ENCODE peak calls at places on chromosome 3, in nine cellular contexts. Z is cardiac muscle cell; O is mammary epithelial cell; A is GM03348; C is H9; M is NCI-H2029; D is activated T-helper 1 cell treated with anti-CD3 and anti-CD28 coated beads, Interleukin-2, amount 50 U/mL, for 16 hours; H is LoVo; Q is Caki2. I is an unnamed sample.

GRCh38 chr3:123110238-123110952 is 43.6 kb downstream of the PDIA5 start:
- DNase-seq in D (no peak), Q (no peak), M (no peak), H (no peak), C (no peak), O (no peak), A (no peak), Z (no peak), I (no peak)

GRCh38 chr3:34015204-34016142 is 217.0 kb downstream of the PDCD6IP start:
- DNase-seq in Z (peak; percentile 29), C (peak; percentile 43), M (no peak), O (no peak), A (no peak), H (no peak), D (no peak), Q (no peak), I (no peak)

GRCh38 chr3:186255703-186256331 is 106.2 kb downstream of the DGKG start:
- DNase-seq in D (no peak), Z (no peak), Q (no peak), O (peak; percentile 61), C (peak; percentile 59), A (no peak), M (no peak), H (no peak), I (no peak)

GRCh38 chr3:9036327-9037112 is 73.2 kb upstream of the RAD18 start:
- DNase-seq in O (no peak), M (no peak), C (no peak), A (peak; percentile 85), H (no peak), D (no peak), Q (no peak), Z (peak; percentile 93), I (no peak)

GRCh38 chr3:62961874-62962556 is 86.8 kb upstream of the CADPS start:
- DNase-seq in C (no peak), Z (no peak), A (no peak), M (no peak), O (no peak), Q (no peak), H (no peak), D (no peak), I (no peak)

GRCh38 chr3:25460751-25461150 is 32.7 kb downstream of the RARB start:
- DNase-seq in D (no peak), A (no peak), Z (peak; percentile 72), O (no peak), Q (no peak), M (no peak), C (no peak), H (no peak), I (no peak)

GRCh38 chr3:72042397-72043211 is 257.7 kb upstream of the PROK2 start:
- DNase-seq in Z (peak; percentile 84), H (no peak), M (no peak), C (no peak), O (no peak), D (no peak), A (peak; percentile 61), Q (peak; percentile 82), I (no peak)

GRCh38 chr3:117706037-117706436 is 996.5 kb downstream of the TUSC7 start:
- DNase-seq in Q (no peak), H (no peak), O (peak; percentile 21), Z (peak; percentile 11), D (no peak), A (peak; percentile 78), C (no peak), M (no peak), I (no peak)

GRCh38 chr3:134339331-134339730 is 34.9 kb downstream of the AMOTL2 start:
- DNase-seq in Z (no peak), M (no peak), O (no peak), A (no peak), Q (no peak), C (peak; percentile 49), H (no peak), D (no peak), I (no peak)

GRCh38 chr3:195764961-195765706 is 44.4 kb downstream of the MUC20 start:
- DNase-seq in A (no peak), M (no peak), Z (no peak), O (no peak), H (no peak), D (no peak), C (no peak), Q (no peak), I (no peak)

GRCh38 chr3:182837855-182838454 is 44.7 kb downstream of the ATP11B start:
- DNase-seq in A (peak; percentile 22), M (no peak), D (no peak), Q (no peak), C (no peak), H (no peak), O (peak; percentile 7), Z (peak; percentile 55), I (no peak)

GRCh38 chr3:40291471-40291870 is 18.0 kb upstream of the EIF1B start:
- DNase-seq in Q (no peak), O (no peak), D (no peak), Z (no peak), C (no peak), A (no peak), H (no peak), M (no peak), I (no peak)